ENCODE peak calls at places on chromosomes 3 and 15, in four cellular contexts. C is WTC11, K is tibial nerve, M is heart left ventricle. S is an unnamed sample.
A peak's percentile ranks its signal among the peaks of the same experiment; 100 is the strongest.

GRCh38 chr3:119571230-119571629 is 8.1 kb upstream of the ADPRH start:
- DNase-seq in C (no peak), K (no peak), M (no peak), S (no peak)

GRCh38 chr3:118729546-118729945 is 305.1 kb downstream of the IGSF11 start:
- DNase-seq in C (no peak), K (no peak), M (no peak), S (no peak)

GRCh38 chr3:126519506-126520455 is 2.2 kb upstream of the UROC1 start:
- DNase-seq in C (no peak), K (no peak), M (peak; percentile 35), S (no peak)

GRCh38 chr15:62841269-62841628 is 201.3 kb upstream of the TPM1 start:
- DNase-seq in C (no peak), K (no peak), M (no peak), S (no peak)

GRCh38 chr15:101313041-101313761 is 18.2 kb upstream of the SNRPA1 start:
- DNase-seq in C (peak; percentile 11), K (no peak), M (no peak), S (no peak)

GRCh38 chr15:52020253-52021085 is 1.4 kb downstream of the MAPK6 start:
- DNase-seq in C (no peak), K (no peak), M (no peak), S (no peak)

GRCh38 chr15:43277901-43278300 is 11.2 kb upstream of the TGM5 start:
- DNase-seq in C (no peak), K (no peak), M (no peak), S (peak; percentile 47)

GRCh38 chr15:60795889-60796288 is 316.9 kb upstream of the ICE2 start:
- DNase-seq in C (no peak), K (no peak), M (no peak), S (no peak)

GRCh38 chr3:71062037-71062919 is 521.2 kb downstream of the FOXP1 start:
- DNase-seq in C (no peak), K (no peak), M (no peak), S (no peak)

GRCh38 chr3:59680916-59681315 is 631.1 kb upstream of the CFAP20DC start:
- DNase-seq in C (no peak), K (no peak), M (no peak), S (no peak)

GRCh38 chr3:87498358-87499080 is 222.1 kb upstream of the POU1F1 start:
- DNase-seq in C (no peak), K (no peak), M (no peak), S (no peak)

GRCh38 chr3:4850211-4850927 is 128.9 kb upstream of the BHLHE40 start:
- DNase-seq in C (no peak), K (no peak), M (no peak), S (no peak)

GRCh38 chr3:100600181-100601042 is 9.0 kb upstream of the ADGRG7 start:
- DNase-seq in C (no peak), K (no peak), M (no peak), S (no peak)

GRCh38 chr3:27200721-27201434 is 168.3 kb downstream of the NEK10 start:
- DNase-seq in C (no peak), K (no peak), M (no peak), S (no peak)

GRCh38 chr3:47984089-47984759 is 32.0 kb downstream of the MAP4 start:
- DNase-seq in C (no peak), K (no peak), M (no peak), S (no peak)

GRCh38 chr3:109257269-109257668 is 59.0 kb downstream of the DPPA2 start:
- DNase-seq in C (no peak), K (no peak), M (no peak), S (no peak)

GRCh38 chr3:12810013-12810780 is 13.7 kb downstream of the CAND2 start:
- DNase-seq in C (peak; percentile 99), K (peak; percentile 97), M (peak; percentile 98), S (peak; percentile 95)

GRCh38 chr3:39443530-39443929 is 23.9 kb upstream of the MOBP start:
- DNase-seq in C (peak; percentile 50), K (no peak), M (no peak), S (no peak)

GRCh38 chr15:77634266-77634962 is 1.7 kb upstream of the LINGO1 start:
- DNase-seq in C (peak; percentile 92), K (no peak), M (peak; percentile 78), S (peak; percentile 81)

GRCh38 chr15:101537681-101538080 is 48.2 kb upstream of the PCSK6 start:
- DNase-seq in C (no peak), K (no peak), M (no peak), S (no peak)

GRCh38 chr15:73972984-73973682 is 19.0 kb downstream of the STOML1 start:
- DNase-seq in C (peak; percentile 90), K (peak; percentile 79), M (peak; percentile 87), S (peak; percentile 87)

GRCh38 chr15:99452728-99453643 is 112.8 kb upstream of the MEF2A start:
- DNase-seq in C (no peak), K (peak; percentile 60), M (peak; percentile 95), S (no peak)
- TF ChIP-seq CTCF in C (no peak), K (no peak), M (no peak), S (no peak)

GRCh38 chr15:25683911-25684310 is 179.2 kb downstream of the ATP10A start:
- DNase-seq in C (peak; percentile 43), K (no peak), M (no peak), S (no peak)
- TF ChIP-seq CTCF in C (no peak), K (no peak), M (no peak), S (peak; percentile 25)

GRCh38 chr3:141514382-141514781 is 27.6 kb downstream of the RASA2 start:
- DNase-seq in C (no peak), K (no peak), M (no peak), S (no peak)
- TF ChIP-seq CTCF in C (no peak), K (no peak), M (no peak), S (no peak)

GRCh38 chr3:29279830-29280229 is 1.0 kb upstream of the RBMS3 start:
- DNase-seq in C (no peak), K (no peak), M (no peak), S (no peak)

GRCh38 chr3:29282431-29283296 is 1.8 kb downstream of the RBMS3 start:
- DNase-seq in C (no peak), K (no peak), M (no peak), S (no peak)

GRCh38 chr3:29279276-29279675 is 1.6 kb upstream of the RBMS3 start:
- DNase-seq in C (no peak), K (no peak), M (no peak), S (no peak)

GRCh38 chr3:29281265-29282228 is 676 bp downstream of the RBMS3 start:
- DNase-seq in C (no peak), K (no peak), M (no peak), S (no peak)

GRCh38 chr3:29280675-29281264 is at the start of gene RBMS3:
- DNase-seq in C (peak; percentile 68), K (peak; percentile 80), M (peak; percentile 90), S (peak; percentile 77)
- TF ChIP-seq CTCF in C (no peak), K (peak; percentile 53), M (peak; percentile 47), S (peak; percentile 71)

GRCh38 chr3:46846624-46847542 is 16.4 kb downstream of the MYL3 start:
- DNase-seq in C (no peak), K (no peak), M (no peak), S (peak; percentile 62)

GRCh38 chr3:46844851-46845250 is 18.4 kb downstream of the MYL3 start:
- DNase-seq in C (no peak), K (no peak), M (no peak), S (no peak)

GRCh38 chr3:46844397-46844796 is 18.8 kb downstream of the MYL3 start:
- DNase-seq in C (no peak), K (no peak), M (no peak), S (no peak)

GRCh38 chr3:46845397-46845859 is 17.8 kb downstream of the MYL3 start:
- DNase-seq in C (peak; percentile 49), K (peak; percentile 81), M (peak; percentile 85), S (no peak)

GRCh38 chr3:46845860-46846623 is 17.2 kb downstream of the MYL3 start:
- DNase-seq in C (peak; percentile 80), K (peak; percentile 72), M (peak; percentile 88), S (peak; percentile 92)
- TF ChIP-seq CTCF in C (peak; percentile 44), K (peak; percentile 58), M (peak; percentile 45), S (peak; percentile 70)